ENCODE peak calls at places on chromosomes 4 and X, in nine cellular contexts. P is IMR-90, K is tibial artery, B is AG09319, E is upper lobe of right lung, C is hepatocyte, U is MCF 10A, L is bronchial epithelial cell, M is stomach. A is an unnamed sample.

GRCh38 chrX:9188117-9188516 is 154.2 kb upstream of the FAM9B start:
- DNase-seq in P (no peak), K (no peak), B (no peak), E (no peak), C (no peak), U (no peak), L (no peak), M (no peak), A (no peak)

GRCh38 chr4:74311696-74312313 is 3.5 kb downstream of the EPGN start:
- DNase-seq in P (peak), K (no peak), B (peak), E (no peak), C (peak), U (peak), L (peak), M (no peak), A (no peak)

GRCh38 chr4:83386931-83387897 is 52.6 kb upstream of the HPSE start:
- DNase-seq in P (no peak), K (no peak), B (no peak), E (no peak), C (no peak), U (no peak), L (peak), M (no peak), A (no peak)

GRCh38 chr4:87882861-87883260 is 50.1 kb downstream of the MEPE start:
- DNase-seq in P (no peak), K (no peak), B (no peak), E (no peak), C (no peak), U (no peak), L (no peak), M (no peak), A (no peak)

GRCh38 chr4:86092684-86093083 is 267.2 kb downstream of the MAPK10 start:
- DNase-seq in P (peak), K (no peak), B (peak), E (no peak), C (no peak), U (peak), L (peak), M (no peak), A (no peak)

GRCh38 chr4:39706334-39706733 is 8.4 kb downstream of the UBE2K start:
- DNase-seq in P (peak), K (peak), B (peak), E (no peak), C (peak), U (peak), L (peak), M (peak), A (no peak)

GRCh38 chr4:55736605-55737183 is 82.9 kb upstream of the EXOC1L start:
- DNase-seq in P (peak), K (no peak), B (no peak), E (no peak), C (no peak), U (peak), L (peak), M (no peak), A (no peak)

GRCh38 chr4:78293841-78294301 is 236.7 kb downstream of the FRAS1 start:
- DNase-seq in P (peak), K (no peak), B (no peak), E (no peak), C (no peak), U (peak), L (peak), M (no peak), A (no peak)

GRCh38 chrX:73840120-73840924 is 277.3 kb downstream of the CHIC1 start:
- DNase-seq in P (no peak), K (no peak), B (no peak), E (no peak), C (no peak), U (no peak), L (no peak), M (no peak), A (no peak)

GRCh38 chrX:66408507-66408906 is 230.4 kb downstream of the EDA2R start:
- DNase-seq in P (no peak), K (no peak), B (no peak), E (no peak), C (no peak), U (peak), L (peak), M (no peak), A (no peak)

GRCh38 chrX:154484255-154485149 is 1.9 kb downstream of the UBL4A start:
- DNase-seq in P (no peak), K (no peak), B (no peak), E (peak), C (peak), U (peak), L (peak), M (no peak), A (no peak)

GRCh38 chrX:14777484-14777883 is 95.4 kb downstream of the FANCB start:
- DNase-seq in P (peak), K (no peak), B (no peak), E (no peak), C (no peak), U (peak), L (peak), M (no peak), A (no peak)

GRCh38 chrX:41245641-41246040 is 88.3 kb upstream of the DDX3X start:
- DNase-seq in P (no peak), K (no peak), B (peak), E (no peak), C (no peak), U (no peak), L (no peak), M (no peak), A (no peak)

GRCh38 chr4:123649644-123650356 is 253.2 kb downstream of the SPRY1 start:
- DNase-seq in P (peak), K (no peak), B (peak), E (no peak), C (peak), U (peak), L (peak), M (peak), A (no peak)

GRCh38 chr4:159043861-159044260 is 59.0 kb upstream of the RAPGEF2 start:
- DNase-seq in P (no peak), K (no peak), B (no peak), E (no peak), C (no peak), U (no peak), L (no peak), M (no peak), A (no peak)

GRCh38 chr4:46254788-46255187 is 130.9 kb upstream of the GABRG1 start:
- DNase-seq in P (peak), K (no peak), B (no peak), E (no peak), C (no peak), U (peak), L (no peak), M (no peak), A (no peak)

GRCh38 chrX:150982235-150982785 is 825 bp upstream of the HMGB3 start:
- DNase-seq in P (no peak), K (no peak), B (no peak), E (no peak), C (no peak), U (no peak), L (no peak), M (no peak), A (no peak)

GRCh38 chr4:52370576-52370975 is 288.5 kb downstream of the USP46 start:
- DNase-seq in P (no peak), K (no peak), B (no peak), E (no peak), C (no peak), U (no peak), L (no peak), M (no peak), A (no peak)

GRCh38 chr4:184126800-184127199 is 90.9 kb downstream of the ENPP6 start:
- DNase-seq in P (no peak), K (no peak), B (no peak), E (no peak), C (no peak), U (no peak), L (no peak), M (no peak), A (no peak)

GRCh38 chrX:123673813-123674212 is 59.0 kb downstream of the THOC2 start:
- DNase-seq in P (no peak), K (no peak), B (no peak), E (no peak), C (no peak), U (no peak), L (no peak), M (no peak), A (no peak)

DNA sequence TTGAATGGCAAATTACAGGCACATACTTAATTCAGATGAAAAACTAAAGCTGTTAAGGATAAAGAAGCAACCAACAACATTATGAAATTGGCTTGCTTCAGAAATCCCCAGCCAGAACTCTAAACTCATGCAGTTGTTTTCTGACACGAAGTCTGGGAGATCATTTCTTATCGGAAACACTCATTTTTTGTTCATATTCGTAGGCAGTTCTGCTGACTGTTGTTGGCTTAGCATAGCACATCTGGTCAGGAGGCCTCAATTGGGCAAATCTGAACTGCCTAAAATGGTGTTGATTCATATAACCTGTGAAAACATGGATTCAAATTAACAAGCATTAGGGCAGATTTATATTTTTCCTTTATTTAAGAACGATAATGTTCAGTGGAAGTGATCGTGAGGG is 33.0 kb upstream of the ARHGAP6 start:
- DNase-seq in P (no peak), K (no peak), B (no peak), E (no peak), C (no peak), U (no peak), L (no peak), M (no peak), A (no peak)
- TF ChIP-seq CTCF in P (no peak), K (no peak), B (no peak), E (no peak), C (no peak), U (no peak), L (no peak), M (no peak), A (no peak)

GRCh38 chr4:25531272-25531671 is 124.4 kb upstream of the SLC34A2 start:
- DNase-seq in P (no peak), K (no peak), B (no peak), E (no peak), C (no peak), U (no peak), L (no peak), M (no peak), A (no peak)
- TF ChIP-seq CTCF in P (peak), K (no peak), B (no peak), E (peak), C (peak), U (peak), L (peak), M (no peak), A (peak)

GRCh38 chr4:24475756-24476155 is 108.6 kb downstream of the DHX15 start:
- DNase-seq in P (no peak), K (no peak), B (no peak), E (no peak), C (no peak), U (no peak), L (no peak), M (no peak), A (peak)

GRCh38 chr4:24471623-24472510 is 112.5 kb downstream of the DHX15 start:
- DNase-seq in P (no peak), K (no peak), B (no peak), E (no peak), C (peak), U (no peak), L (no peak), M (no peak), A (no peak)

GRCh38 chr4:24470681-24471622 is 113.4 kb downstream of the DHX15 start:
- DNase-seq in P (peak), K (peak), B (no peak), E (peak), C (peak), U (no peak), L (no peak), M (no peak), A (no peak)

GRCh38 chr4:24473309-24473721 is 111.0 kb downstream of the DHX15 start:
- DNase-seq in P (peak), K (no peak), B (no peak), E (no peak), C (peak), U (peak), L (peak), M (no peak), A (no peak)

DNA sequence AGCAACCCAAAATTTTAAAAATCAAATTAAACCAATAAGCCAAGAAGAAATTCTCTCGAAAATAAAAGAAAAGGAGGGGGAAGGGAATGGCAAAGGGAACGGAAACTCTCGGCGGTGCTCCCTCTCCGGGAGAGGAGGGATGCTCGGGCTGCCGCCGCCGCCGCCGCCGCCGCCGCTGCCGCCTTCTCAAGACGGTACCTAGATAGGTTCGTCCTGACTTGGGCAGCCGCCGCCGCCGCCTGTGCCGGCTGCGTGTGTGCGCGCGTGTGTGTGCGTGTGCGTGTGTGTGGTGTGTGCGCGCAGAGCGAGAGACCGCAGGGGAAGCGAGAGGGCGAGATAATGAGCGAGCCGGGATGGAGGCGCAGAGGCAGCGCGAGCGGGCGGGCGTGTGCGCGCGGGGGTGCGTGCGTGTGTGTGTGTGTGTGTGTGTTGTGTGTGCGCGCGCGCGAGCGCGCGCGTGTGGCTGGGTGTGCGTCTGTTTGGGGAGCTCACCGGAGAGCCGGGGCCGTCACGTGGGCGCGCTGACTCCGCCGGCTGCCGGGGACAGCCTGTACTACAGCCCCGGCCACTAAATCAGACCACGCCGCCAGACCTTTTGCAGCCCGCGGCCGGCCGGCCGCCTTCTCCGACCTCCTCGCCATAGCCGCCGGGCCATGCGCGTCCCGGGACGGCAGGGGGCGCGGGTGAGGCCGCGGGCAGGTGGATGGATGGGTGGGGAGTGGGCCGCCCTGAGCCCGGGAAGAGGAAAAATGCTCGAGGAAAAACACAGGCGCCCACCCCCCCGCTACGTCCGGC is 111.6 kb downstream of the DHX15 start:
- DNase-seq in P (peak), K (peak), B (peak), E (peak), C (peak), U (peak), L (peak), M (peak), A (peak)
- TF ChIP-seq CTCF in P (peak), K (peak), B (peak), E (peak), C (peak), U (peak), L (peak), M (no peak), A (peak)

DNA sequence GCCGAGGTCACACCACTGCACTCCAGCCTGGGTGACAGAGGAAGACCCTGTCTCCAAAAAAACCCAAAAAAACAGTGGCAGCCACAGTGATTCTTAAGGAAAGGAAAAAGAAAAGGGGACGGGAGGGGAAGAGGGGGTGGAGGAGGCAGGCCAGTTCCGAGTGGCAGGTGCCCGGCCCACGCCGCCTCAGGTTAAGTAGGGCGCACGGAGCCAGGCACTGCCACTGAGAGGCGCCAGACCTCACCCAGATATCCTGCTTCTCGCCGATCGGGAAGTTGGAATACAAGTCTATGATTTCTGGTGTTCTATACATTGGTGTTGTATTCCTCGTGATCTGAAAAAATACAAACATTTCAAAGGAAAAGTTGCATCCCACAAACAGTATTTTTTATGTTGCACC is 35.9 kb downstream of the GAK start:
- DNase-seq in P (no peak), K (no peak), B (no peak), E (no peak), C (no peak), U (no peak), L (no peak), M (no peak), A (no peak)
- TF ChIP-seq CTCF in P (no peak), K (no peak), B (no peak), E (peak), C (no peak), U (no peak), L (no peak), M (no peak), A (no peak)

GRCh38 chr4:183059797-183060196 is 39.3 kb upstream of the WWC2 start:
- DNase-seq in P (no peak), K (no peak), B (no peak), E (no peak), C (no peak), U (no peak), L (no peak), M (no peak), A (no peak)
- TF ChIP-seq CTCF in P (no peak), K (no peak), B (no peak), E (no peak), C (no peak), U (no peak), L (no peak), M (no peak), A (no peak)

GRCh38 chrX:131068945-131069719 is 11.0 kb downstream of the ARHGAP36 start:
- DNase-seq in P (no peak), K (no peak), B (no peak), E (no peak), C (peak), U (peak), L (no peak), M (no peak), A (no peak)
- TF ChIP-seq CTCF in P (peak), K (no peak), B (peak), E (peak), C (peak), U (peak), L (peak), M (no peak), A (peak)

DNA sequence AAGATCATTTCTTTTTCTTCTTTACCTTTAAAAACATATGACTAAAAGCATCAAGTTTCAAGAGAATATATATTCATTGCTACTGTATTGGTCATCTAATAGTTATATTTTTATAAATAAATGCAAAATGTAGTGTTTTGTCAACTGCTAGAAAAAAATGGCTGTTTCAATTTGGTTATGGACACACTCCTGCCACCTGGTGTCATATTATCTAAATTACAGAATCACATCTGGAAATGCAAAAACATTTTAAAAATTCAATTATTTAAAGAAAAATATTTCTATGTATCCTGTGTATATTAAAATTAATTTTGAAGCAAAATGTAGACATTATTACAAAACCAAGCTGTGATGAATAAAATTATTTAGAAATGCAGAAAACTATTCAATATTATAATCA is 329.4 kb upstream of the PCDH18 start:
- DNase-seq in P (peak), K (no peak), B (no peak), E (no peak), C (peak), U (peak), L (peak), M (no peak), A (no peak)
- TF ChIP-seq CTCF in P (peak), K (peak), B (peak), E (peak), C (peak), U (peak), L (peak), M (no peak), A (peak)

GRCh38 chr4:181939199-181939945 is 303.8 kb upstream of the TENM3 start:
- DNase-seq in P (peak), K (no peak), B (no peak), E (no peak), C (peak), U (peak), L (no peak), M (no peak), A (no peak)
- TF ChIP-seq CTCF in P (peak), K (no peak), B (no peak), E (no peak), C (no peak), U (peak), L (no peak), M (no peak), A (no peak)

GRCh38 chrX:38375888-38376287 is 23.5 kb downstream of the OTC start:
- DNase-seq in P (no peak), K (no peak), B (no peak), E (no peak), C (peak), U (peak), L (peak), M (no peak), A (no peak)
- TF ChIP-seq CTCF in P (peak), K (no peak), B (peak), E (peak), C (peak), U (peak), L (peak), M (no peak), A (peak)